ENCODE peak calls at places on chromosomes 11 and 22, in five cellular contexts. G is effector CD4-positive, alpha-beta T cell; T is SK-N-MC; K is endothelial cell; P is GM12892. N is an unnamed sample.

GRCh38 chr11:9254416-9254815 is 10.7 kb downstream of the DENND5A start:
- DNase-seq in G (no peak), T (no peak), K (no peak), P (no peak), N (no peak)

GRCh38 chr11:117045196-117045595 is 53.0 kb downstream of the SIK3 start:
- DNase-seq in G (no peak), T (no peak), K (no peak), P (no peak), N (no peak)

GRCh38 chr22:50035976-50036375 is 22.1 kb downstream of the TTLL8 start:
- DNase-seq in G (no peak), T (no peak), K (no peak), P (no peak), N (no peak)

GRCh38 chr22:49371325-49372110 is 456.2 kb downstream of the BRD1 start:
- DNase-seq in G (no peak), T (no peak), K (peak; percentile 2), P (no peak), N (no peak)

GRCh38 chr11:79382301-79382700 is 58.5 kb downstream of the TENM4 start:
- DNase-seq in G (no peak), T (no peak), K (no peak), P (no peak), N (no peak)

GRCh38 chr11:64364435-64364834 is 5.5 kb downstream of the RPS6KA4 start:
- DNase-seq in G (no peak), T (no peak), K (no peak), P (no peak), N (peak; percentile 21)

GRCh38 chr11:1340111-1340510 is 30.7 kb upstream of the TOLLIP start:
- DNase-seq in G (no peak), T (no peak), K (no peak), P (no peak), N (no peak)

GRCh38 chr11:81071641-81072040 is 1630.8 kb upstream of the TENM4 start:
- DNase-seq in G (no peak), T (no peak), K (no peak), P (no peak), N (no peak)

GRCh38 chr11:73521621-73522020 is 76.3 kb downstream of the FAM168A start:
- DNase-seq in G (no peak), T (no peak), K (no peak), P (no peak), N (no peak)

GRCh38 chr11:65502274-65502851 is 3.5 kb downstream of the MALAT1 start:
- DNase-seq in G (no peak), T (no peak), K (no peak), P (no peak), N (no peak)

GRCh38 chr11:44608654-44609027 is 43.2 kb downstream of the CD82 start:
- DNase-seq in G (no peak), T (no peak), K (no peak), P (no peak), N (no peak)

GRCh38 chr11:113401718-113402117 is 14.1 kb downstream of the ANKK1 start:
- DNase-seq in G (no peak), T (no peak), K (no peak), P (no peak), N (no peak)

GRCh38 chr11:111983187-111983986 is 41.8 kb upstream of the DLAT start:
- DNase-seq in G (no peak), T (no peak), K (peak; percentile 36), P (no peak), N (no peak)

N was measured in GM12891.